ENCODE peak calls at places on chromosome 10, in nine cellular contexts. G is fibroblast of villous mesenchyme; O is IMR-90; A is foreskin melanocyte; U is cardiac muscle cell; H is naive thymus-derived CD8-positive, alpha-beta T cell; K is frontal cortex; C is activated T-cell treated with anti-CD3 and anti-CD28 coated beads for 1 hour; Y is globus pallidus. S is an unnamed sample.

GRCh38 chr10:46282460-46283216 is 4.2 kb upstream of the ANTXRL start:
- DNase-seq in G (peak; percentile 84), O (peak; percentile 62), A (peak; percentile 48), U (peak; percentile 90), H (peak; percentile 79), K (peak; percentile 90), C (peak; percentile 59), Y (peak; percentile 91), S (peak; percentile 36)

GRCh38 chr10:99941942-99942835 is 67.6 kb downstream of the DNMBP start:
- DNase-seq in G (peak; percentile 76), O (peak; percentile 78), A (no peak), U (peak; percentile 85), H (no peak), K (no peak), C (no peak), Y (no peak), S (no peak)

GRCh38 chr10:71222541-71223364 is 10.4 kb downstream of the UNC5B start:
- DNase-seq in G (no peak), O (peak; percentile 79), A (no peak), U (no peak), H (no peak), K (no peak), C (no peak), Y (peak; percentile 20), S (no peak)

GRCh38 chr10:103854687-103855423 is 521 bp downstream of the SH3PXD2A start:
- DNase-seq in G (no peak), O (peak; percentile 24), A (no peak), U (peak; percentile 37), H (no peak), K (peak; percentile 62), C (no peak), Y (no peak), S (no peak)

GRCh38 chr10:49080071-49080470 is 35.3 kb downstream of the VSTM4 start:
- DNase-seq in G (peak; percentile 7), O (peak; percentile 38), A (no peak), U (peak; percentile 73), H (no peak), K (no peak), C (no peak), Y (no peak), S (no peak)

GRCh38 chr10:92757066-92757716 is 67.4 kb downstream of the HHEX start:
- DNase-seq in G (peak; percentile 83), O (peak; percentile 82), A (peak; percentile 74), U (peak; percentile 96), H (no peak), K (peak; percentile 25), C (no peak), Y (peak; percentile 69), S (peak; percentile 33)

GRCh38 chr10:76453997-76454396 is 1022.6 kb downstream of the LRMDA start:
- DNase-seq in G (peak; percentile 23), O (no peak), A (no peak), U (no peak), H (no peak), K (no peak), C (no peak), Y (no peak), S (no peak)

GRCh38 chr10:85995791-85996190 is 370.8 kb downstream of the GRID1 start:
- DNase-seq in G (peak; percentile 0), O (peak; percentile 0), A (no peak), U (peak; percentile 19), H (no peak), K (no peak), C (no peak), Y (peak; percentile 64), S (no peak)

GRCh38 chr10:18738835-18739234 is 79.6 kb downstream of the ARL5B start:
- DNase-seq in G (peak; percentile 30), O (peak; percentile 76), A (no peak), U (peak; percentile 12), H (no peak), K (no peak), C (no peak), Y (no peak), S (no peak)

GRCh38 chr10:11881028-11881476 is 57.9 kb downstream of the PROSER2 start:
- DNase-seq in G (no peak), O (no peak), A (no peak), U (no peak), H (peak; percentile 27), K (no peak), C (no peak), Y (no peak), S (no peak)

GRCh38 chr10:122878799-122879338 is 512 bp downstream of the FAM24B start:
- DNase-seq in G (no peak), O (no peak), A (peak; percentile 15), U (no peak), H (no peak), K (no peak), C (no peak), Y (no peak), S (no peak)

GRCh38 chr10:121648078-121648477 is 49.8 kb upstream of the FGFR2 start:
- DNase-seq in G (no peak), O (no peak), A (no peak), U (no peak), H (no peak), K (peak; percentile 42), C (no peak), Y (peak; percentile 85), S (no peak)

GRCh38 chr10:8659982-8660381 is 605.5 kb downstream of the GATA3 start:
- DNase-seq in G (no peak), O (no peak), A (no peak), U (no peak), H (no peak), K (no peak), C (no peak), Y (no peak), S (no peak)

GRCh38 chr10:58356756-58357155 is 21.9 kb downstream of the UBE2D1 start:
- DNase-seq in G (no peak), O (no peak), A (no peak), U (peak; percentile 15), H (no peak), K (no peak), C (no peak), Y (no peak), S (no peak)

GRCh38 chr10:131273476-131273875 is 38.0 kb downstream of the TCERG1L start:
- DNase-seq in G (no peak), O (no peak), A (no peak), U (no peak), H (no peak), K (no peak), C (no peak), Y (no peak), S (no peak)

S was measured in HuH-7.5.